ENCODE peak calls at places on chromosomes 13 and 19, in ten cellular contexts. D is foreskin fibroblast, A is lower leg skin, E is lower lobe of right lung, V is bronchial epithelial cell, H is psoas muscle, W is AG04450, N is AG04449, Q is right cardiac atrium, U is breast epithelium. C is an unnamed sample.

GRCh38 chr13:113964251-113964995 is 9.5 kb downstream of the C13orf46 start:
- DNase-seq in Q (peak), U (no peak), V (no peak), D (no peak), N (no peak), A (no peak), E (peak), H (peak), W (no peak), C (no peak)

GRCh38 chr19:3477506-3477905 is 2.8 kb downstream of the SMIM24 start:
- DNase-seq in W (no peak), H (no peak), U (no peak), E (no peak), V (no peak), D (no peak), Q (no peak), A (no peak), N (no peak), C (no peak)

GRCh38 chr13:77349365-77349764 is 22.5 kb upstream of the MYCBP2 start:
- DNase-seq in N (no peak), V (no peak), D (no peak), Q (no peak), U (no peak), A (no peak), H (no peak), E (no peak), W (no peak), C (no peak)

GRCh38 chr13:99314640-99315176 is 7.5 kb upstream of the GPR183 start:
- DNase-seq in E (no peak), N (no peak), V (no peak), H (no peak), U (no peak), W (no peak), Q (no peak), D (peak), A (no peak), C (no peak)

GRCh38 chr19:12884627-12884925 is 2.4 kb downstream of the KLF1 start:
- DNase-seq in U (no peak), A (no peak), Q (no peak), V (no peak), E (no peak), N (no peak), W (no peak), D (no peak), H (no peak), C (no peak)

GRCh38 chr19:54851353-54851752 is 1.1 kb downstream of the KIR3DL2 start:
- DNase-seq in H (no peak), U (no peak), W (no peak), N (no peak), V (no peak), Q (no peak), D (no peak), E (no peak), A (no peak), C (no peak)

GRCh38 chr13:76293346-76293745 is 592.9 kb downstream of the KCTD12 start:
- DNase-seq in U (no peak), D (peak), N (no peak), H (no peak), E (no peak), Q (no peak), V (peak), A (no peak), W (peak), C (no peak)

GRCh38 chr13:42041684-42042035 is 6.8 kb upstream of the DGKH start:
- DNase-seq in D (peak), E (peak), A (peak), H (peak), Q (peak), W (no peak), U (peak), N (no peak), V (peak), C (no peak)

GRCh38 chr13:102273111-102273510 is 128.7 kb downstream of the FGF14 start:
- DNase-seq in A (no peak), D (no peak), Q (no peak), H (no peak), U (no peak), V (no peak), E (no peak), N (no peak), W (no peak), C (no peak)

GRCh38 chr19:46480409-46480808 is 9.0 kb upstream of the PNMA8A start:
- DNase-seq in V (no peak), U (no peak), N (no peak), D (peak), W (peak), A (no peak), E (no peak), Q (no peak), H (no peak), C (no peak)

GRCh38 chr19:33438016-33438671 is 64.6 kb downstream of the CEBPG start:
- DNase-seq in A (no peak), U (no peak), D (no peak), N (no peak), V (no peak), Q (no peak), W (no peak), H (no peak), E (peak), C (peak)

GRCh38 chr19:5466814-5467291 is 11.6 kb downstream of the ZNRF4 start:
- DNase-seq in A (no peak), U (no peak), W (no peak), H (no peak), D (no peak), N (no peak), Q (peak), E (no peak), V (peak), C (no peak)

GRCh38 chr13:46926856-46927625 is 30.2 kb upstream of the HTR2A start:
- DNase-seq in E (no peak), U (no peak), W (no peak), V (no peak), D (peak), Q (no peak), H (no peak), A (no peak), N (no peak), C (no peak)

GRCh38 chr13:32475403-32475802 is 47.5 kb upstream of the N4BP2L1 start:
- DNase-seq in D (no peak), A (no peak), H (no peak), N (no peak), Q (no peak), U (no peak), W (no peak), E (no peak), V (no peak), C (no peak)

GRCh38 chr13:33108620-33109019 is 92.4 kb downstream of the KL start:
- DNase-seq in Q (no peak), U (no peak), E (no peak), D (peak), N (no peak), W (no peak), V (no peak), A (no peak), H (no peak), C (no peak)

GRCh38 chr13:52127783-52128702 is 830 bp downstream of the NEK5 start:
- DNase-seq in V (peak), Q (peak), A (peak), H (peak), N (no peak), U (peak), W (peak), D (peak), E (peak), C (peak)

GRCh38 chr19:33259532-33259931 is 33.9 kb upstream of the SLC7A10 start:
- DNase-seq in N (no peak), U (no peak), Q (no peak), H (no peak), V (no peak), D (no peak), W (no peak), E (peak), A (no peak), C (no peak)

GRCh38 chr19:57934820-57935665 is at the start of gene ZNF418:
- DNase-seq in Q (peak), U (peak), A (peak), E (peak), V (peak), D (peak), N (peak), W (peak), H (peak), C (peak)

GRCh38 chr13:75145926-75146325 is 336.0 kb downstream of the TBC1D4 start:
- DNase-seq in V (no peak), E (no peak), W (no peak), U (no peak), N (no peak), A (no peak), Q (no peak), D (no peak), H (no peak), C (no peak)

GRCh38 chr13:101749584-101749983 is 297.1 kb downstream of the ITGBL1 start:
- DNase-seq in H (no peak), Q (no peak), A (no peak), V (no peak), W (no peak), D (no peak), U (no peak), E (no peak), N (no peak), C (no peak)

GRCh38 chr19:22634450-22634827 is 315 bp downstream of the ZNF492 start:
- DNase-seq in D (no peak), Q (no peak), U (no peak), E (no peak), H (no peak), N (no peak), A (no peak), W (no peak), V (no peak), C (no peak)

GRCh38 chr19:45981350-45981749 is 7.7 kb upstream of the NOVA2 start:
- DNase-seq in A (no peak), U (no peak), D (no peak), E (no peak), N (no peak), H (no peak), V (no peak), W (no peak), Q (no peak), C (no peak)

GRCh38 chr13:28613562-28613961 is 45.4 kb upstream of the POMP start:
- DNase-seq in D (no peak), U (no peak), H (no peak), V (peak), W (no peak), E (no peak), A (no peak), N (no peak), Q (no peak), C (no peak)

GRCh38 chr13:28355822-28356371 is 139.0 kb downstream of the FLT1 start:
- DNase-seq in E (no peak), A (no peak), N (peak), V (no peak), Q (no peak), W (no peak), H (no peak), U (no peak), D (peak), C (no peak)

GRCh38 chr13:100619940-100620339 is 31.4 kb upstream of the GGACT start:
- DNase-seq in N (no peak), H (no peak), E (no peak), U (no peak), V (no peak), Q (no peak), D (no peak), A (no peak), W (no peak), C (no peak)
- H3K4me3 ChIP-seq in N (no peak), H (no peak), E (no peak), U (no peak), V (no peak), Q (no peak), D (no peak), A (no peak), W (no peak), C (no peak)

DNA sequence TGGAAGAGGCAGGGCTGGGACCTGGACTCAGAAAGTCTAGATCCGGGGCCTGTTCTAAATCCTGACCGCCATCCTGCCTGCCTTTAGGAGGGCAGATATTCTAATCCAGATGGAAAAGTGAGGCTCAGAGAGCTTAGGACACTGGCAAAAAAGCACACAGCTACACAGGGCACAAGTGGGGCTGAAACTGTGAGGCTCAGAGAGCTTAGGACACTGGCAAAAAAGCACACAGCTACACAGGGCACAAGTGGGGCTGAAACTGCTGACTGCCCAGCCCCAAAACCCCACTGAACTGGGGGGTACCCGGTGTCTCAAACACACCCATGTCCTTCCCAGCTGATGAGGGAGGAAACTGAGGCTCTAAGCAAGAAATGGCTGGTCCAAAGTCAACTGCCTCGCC is 2.0 kb downstream of the AKT1S1 start:
- DNase-seq in Q (no peak), V (no peak), D (no peak), E (no peak), W (no peak), A (no peak), U (no peak), N (no peak), H (no peak), C (no peak)
- H3K4me3 ChIP-seq in Q (no peak), V (no peak), D (peak), E (peak), W (peak), A (no peak), U (peak), N (peak), H (peak), C (peak)

GRCh38 chr19:18730885-18731513 is 47.5 kb downstream of the CRTC1 start:
- DNase-seq in D (no peak), W (no peak), A (no peak), E (no peak), N (no peak), U (no peak), H (no peak), Q (no peak), V (no peak), C (no peak)
- H3K4me3 ChIP-seq in D (no peak), W (no peak), A (no peak), E (no peak), N (no peak), U (no peak), H (no peak), Q (no peak), V (no peak), C (no peak)

DNA sequence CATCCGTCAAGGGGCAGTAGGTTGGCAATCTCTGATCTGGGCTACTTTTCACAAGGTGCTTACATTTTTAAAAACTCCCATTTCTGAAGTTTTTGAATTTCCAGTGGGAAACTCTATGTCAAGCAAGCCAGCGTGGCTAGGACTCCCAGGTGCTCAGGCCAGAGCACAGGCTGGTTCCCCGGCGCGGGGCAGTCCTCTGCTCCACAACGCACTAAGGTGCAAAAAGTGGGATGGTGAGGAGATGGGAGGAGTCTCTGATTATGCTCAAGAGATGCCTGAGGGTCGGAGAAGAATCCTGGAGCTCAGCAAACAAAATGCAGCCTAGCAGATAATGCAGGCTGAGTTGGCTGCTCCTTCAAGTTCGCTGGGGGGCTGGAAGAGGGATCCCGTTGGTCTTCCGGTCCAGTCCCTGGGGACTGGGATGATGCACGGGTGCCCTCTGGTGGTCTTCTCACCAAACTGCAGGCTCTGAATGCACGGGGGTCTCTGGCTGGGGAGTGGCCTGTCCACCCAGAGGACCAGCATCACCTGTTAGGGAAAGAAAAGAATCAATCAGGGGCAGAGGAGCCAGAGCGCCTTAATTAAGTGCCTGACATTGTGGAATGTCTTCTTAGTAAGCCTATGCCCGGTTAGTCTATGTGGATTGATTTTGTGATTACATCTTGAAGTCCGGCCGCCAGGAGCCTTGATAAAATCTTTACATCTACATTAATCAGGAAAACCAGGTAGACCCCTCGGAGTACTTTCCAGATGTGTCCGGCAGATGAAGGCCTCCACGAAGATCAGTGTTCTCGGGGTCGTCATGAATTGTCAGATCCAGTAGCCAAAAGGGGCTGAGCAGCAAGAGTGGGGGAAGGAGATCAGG is 244.4 kb upstream of the MAB21L1 start:
- DNase-seq in A (no peak), W (no peak), Q (peak), E (peak), V (peak), H (peak), U (no peak), D (no peak), N (no peak), C (peak)
- H3K4me3 ChIP-seq in A (no peak), W (peak), Q (peak), E (no peak), V (peak), H (peak), U (peak), D (peak), N (peak), C (peak)

GRCh38 chr13:20703785-20704458 is 423 bp downstream of the IL17D start:
- DNase-seq in A (no peak), H (peak), N (no peak), D (peak), W (peak), E (peak), U (peak), Q (peak), V (peak), C (peak)
- H3K4me3 ChIP-seq in A (no peak), H (peak), N (peak), D (peak), W (peak), E (peak), U (peak), Q (peak), V (peak), C (peak)

DNA sequence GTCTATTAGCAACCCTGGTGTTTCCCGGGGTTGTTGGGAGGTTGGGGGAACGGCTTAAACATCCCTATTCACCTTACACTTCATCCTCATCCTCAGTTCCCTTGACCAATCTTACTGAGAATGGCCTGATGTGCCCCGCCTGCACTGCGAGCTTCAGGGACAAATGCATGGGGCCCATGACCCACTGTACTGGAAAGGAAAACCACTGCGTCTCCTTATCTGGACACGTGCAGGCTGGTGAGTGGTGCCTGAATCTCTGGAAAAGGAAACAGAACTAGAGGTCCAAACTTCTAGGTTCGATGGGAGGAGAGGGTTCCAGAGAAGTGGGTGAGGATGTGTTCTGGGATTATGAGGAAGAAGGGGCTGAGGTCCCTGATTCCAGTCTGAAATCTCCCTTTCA is 5.9 kb downstream of the PINLYP start:
- DNase-seq in E (no peak), N (no peak), Q (no peak), U (no peak), A (no peak), W (no peak), V (no peak), D (no peak), H (no peak), C (no peak)
- H3K4me3 ChIP-seq in E (peak), N (no peak), Q (no peak), U (peak), A (no peak), W (no peak), V (no peak), D (peak), H (peak), C (no peak)

GRCh38 chr19:39083983-39084731 is at the start of gene ACP7:
- DNase-seq in U (no peak), W (no peak), H (no peak), Q (no peak), A (no peak), V (no peak), D (no peak), N (no peak), E (no peak), C (no peak)
- H3K4me3 ChIP-seq in U (peak), W (peak), H (no peak), Q (no peak), A (no peak), V (peak), D (peak), N (peak), E (peak), C (peak)

DNA sequence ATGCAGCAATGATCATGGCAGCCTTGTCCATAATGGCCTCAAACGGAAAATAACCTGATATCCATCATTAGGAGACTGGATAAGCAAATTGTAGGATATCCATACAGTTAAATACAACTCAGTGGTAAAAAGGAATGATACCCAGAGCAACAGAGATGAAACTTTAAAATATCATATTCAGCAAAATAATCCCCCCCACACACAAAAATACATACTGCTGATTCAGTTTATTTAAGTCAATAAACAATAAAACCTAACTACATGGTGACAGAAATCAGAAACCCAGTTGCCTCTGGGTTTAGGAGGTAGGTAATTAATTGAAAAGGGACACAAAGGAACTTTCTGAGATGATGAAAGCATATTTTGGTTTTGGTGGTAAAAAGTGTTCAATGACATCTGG is 27.9 kb upstream of the DLEU7 start:
- DNase-seq in E (no peak), A (no peak), U (no peak), W (no peak), V (no peak), H (no peak), N (no peak), Q (no peak), D (no peak), C (no peak)
- H3K4me3 ChIP-seq in E (no peak), A (no peak), U (no peak), W (no peak), V (no peak), H (no peak), N (no peak), Q (no peak), D (no peak), C (no peak)

C was measured in dorsolateral prefrontal cortex.